ENCODE peak calls at places on chromosomes 11 and 22, in nine cellular contexts. U is SK-N-SH, Y is GM23338, D is K562, G is Panc1, W is A549, P is HCT116, F is HepG2, Q is GM12878. E is an unnamed sample.

GRCh38 chr11:848380-848931 is 5.8 kb downstream of the TSPAN4 start:
- DNase-seq in U (peak; percentile 89), Y (peak; percentile 70), D (peak; percentile 71), G (no peak), W (no peak), P (no peak), F (no peak), Q (no peak), E (no peak)

GRCh38 chr11:17986711-17987220 is 26.1 kb downstream of the SERGEF start:
- DNase-seq in U (no peak), Y (no peak), D (no peak), G (no peak), W (no peak), P (no peak), F (peak; percentile 94), Q (no peak), E (no peak)

GRCh38 chr22:30094804-30095203 is 14.5 kb downstream of the HORMAD2 start:
- DNase-seq in U (no peak), Y (peak; percentile 23), D (no peak), G (no peak), W (no peak), P (no peak), F (no peak), Q (no peak), E (no peak)

GRCh38 chr11:117221775-117222517 is 9.9 kb downstream of the PCSK7 start:
- DNase-seq in U (no peak), Y (no peak), D (no peak), G (no peak), W (no peak), P (no peak), F (no peak), Q (no peak), E (no peak)

GRCh38 chr22:24796056-24796455 is 10.0 kb upstream of the SGSM1 start:
- DNase-seq in U (no peak), Y (no peak), D (no peak), G (no peak), W (no peak), P (no peak), F (no peak), Q (no peak), E (no peak)

GRCh38 chr11:2200957-2201519 is 29.4 kb upstream of the TH start:
- DNase-seq in U (no peak), Y (no peak), D (no peak), G (no peak), W (no peak), P (no peak), F (no peak), Q (no peak), E (no peak)

GRCh38 chr11:75270896-75271415 is 30.4 kb downstream of the TPBGL start:
- DNase-seq in U (no peak), Y (peak; percentile 54), D (no peak), G (no peak), W (peak; percentile 37), P (peak; percentile 13), F (no peak), Q (no peak), E (no peak)

GRCh38 chr22:45934659-45935341 is 42.2 kb downstream of the WNT7B start:
- DNase-seq in U (peak; percentile 79), Y (no peak), D (no peak), G (peak; percentile 81), W (peak; percentile 92), P (peak; percentile 93), F (peak; percentile 27), Q (no peak), E (no peak)

GRCh38 chr11:78228467-78228866 is 39.7 kb downstream of the USP35 start:
- DNase-seq in U (peak; percentile 72), Y (peak; percentile 84), D (peak; percentile 66), G (peak; percentile 48), W (peak; percentile 60), P (peak; percentile 32), F (peak; percentile 65), Q (peak; percentile 51), E (peak; percentile 71)

GRCh38 chr11:50098186-50098725 is 65.6 kb downstream of the OR4C45 start:
- DNase-seq in U (no peak), Y (no peak), D (no peak), G (no peak), W (no peak), P (no peak), F (no peak), Q (no peak), E (no peak)

GRCh38 chr11:124081496-124081895 is 33.8 kb upstream of the VWA5A start:
- DNase-seq in U (no peak), Y (no peak), D (no peak), G (no peak), W (no peak), P (no peak), F (no peak), Q (no peak), E (no peak)

GRCh38 chr22:21457023-21457787 is 10.0 kb upstream of the TMEM191C start:
- DNase-seq in U (no peak), Y (no peak), D (no peak), G (peak; percentile 81), W (peak; percentile 83), P (no peak), F (peak; percentile 65), Q (no peak), E (peak; percentile 1)

GRCh38 chr22:45469573-45470383 is 32.9 kb upstream of the FBLN1 start:
- DNase-seq in U (no peak), Y (no peak), D (no peak), G (no peak), W (no peak), P (no peak), F (no peak), Q (no peak), E (no peak)

GRCh38 chr11:86577663-86578636 is 94.5 kb downstream of the ME3 start:
- DNase-seq in U (no peak), Y (no peak), D (no peak), G (peak; percentile 65), W (peak; percentile 86), P (peak; percentile 58), F (peak; percentile 81), Q (no peak), E (no peak)

GRCh38 chr11:83335446-83336070 is 49.4 kb upstream of the CCDC90B start:
- DNase-seq in U (no peak), Y (no peak), D (no peak), G (no peak), W (no peak), P (no peak), F (no peak), Q (no peak), E (no peak)

GRCh38 chr22:30943368-30943767 is 25.2 kb downstream of the MORC2 start:
- DNase-seq in U (no peak), Y (no peak), D (no peak), G (no peak), W (no peak), P (no peak), F (no peak), Q (no peak), E (no peak)

GRCh38 chr11:69413993-69414392 is 67.5 kb upstream of the LINC01488 start:
- DNase-seq in U (no peak), Y (no peak), D (no peak), G (no peak), W (no peak), P (no peak), F (no peak), Q (no peak), E (no peak)

GRCh38 chr11:87035976-87036583 is 1.7 kb upstream of the TMEM135 start:
- DNase-seq in U (no peak), Y (no peak), D (peak; percentile 47), G (no peak), W (no peak), P (no peak), F (no peak), Q (no peak), E (no peak)

GRCh38 chr11:101046947-101047346 is 82.7 kb downstream of the PGR start:
- DNase-seq in U (no peak), Y (no peak), D (no peak), G (no peak), W (no peak), P (no peak), F (no peak), Q (no peak), E (no peak)

GRCh38 chr11:101048479-101048878 is 81.1 kb downstream of the PGR start:
- DNase-seq in U (no peak), Y (no peak), D (no peak), G (no peak), W (no peak), P (no peak), F (no peak), Q (no peak), E (no peak)

GRCh38 chr11:101045415-101045814 is 84.2 kb downstream of the PGR start:
- DNase-seq in U (no peak), Y (no peak), D (no peak), G (no peak), W (no peak), P (no peak), F (no peak), Q (no peak), E (no peak)

GRCh38 chr11:101049813-101050212 is 79.8 kb downstream of the PGR start:
- DNase-seq in U (no peak), Y (no peak), D (no peak), G (no peak), W (no peak), P (no peak), F (no peak), Q (no peak), E (no peak)

GRCh38 chr11:101049123-101049522 is 80.5 kb downstream of the PGR start:
- DNase-seq in U (no peak), Y (peak; percentile 17), D (peak; percentile 22), G (no peak), W (no peak), P (no peak), F (no peak), Q (no peak), E (no peak)
- TF ChIP-seq REST in U (no peak), Y (no peak), D (no peak), G (no peak), W (no peak), P (no peak), F (no peak), Q (no peak), E (no peak)

GRCh38 chr11:45385844-45386243 is 99.7 kb upstream of the SYT13 start:
- DNase-seq in U (no peak), Y (no peak), D (no peak), G (no peak), W (no peak), P (no peak), F (no peak), Q (no peak), E (no peak)
- TF ChIP-seq REST in U (no peak), Y (no peak), D (no peak), G (no peak), W (no peak), P (no peak), F (no peak), Q (no peak), E (no peak)

DNA sequence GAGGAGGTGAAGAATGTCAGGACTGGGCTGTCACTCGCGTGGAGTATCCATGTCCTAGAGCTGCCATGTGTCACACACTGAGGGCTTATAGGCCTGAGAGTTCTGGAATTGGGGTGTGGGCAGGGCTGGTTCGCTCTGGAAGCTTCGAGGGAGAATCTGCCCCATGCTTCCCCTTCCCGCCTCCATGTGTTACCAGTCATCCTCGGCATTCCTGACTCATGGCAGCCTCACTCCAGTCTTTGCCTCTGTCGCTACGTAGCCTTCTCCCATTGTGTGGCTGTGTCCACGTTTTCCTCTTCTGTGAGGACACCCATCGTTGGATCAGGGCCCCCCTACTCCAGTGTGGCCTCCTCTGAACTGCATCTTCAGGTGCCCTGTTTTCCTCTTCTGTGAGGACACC is 301.2 kb downstream of the TBC1D22A start:
- DNase-seq in U (no peak), Y (no peak), D (no peak), G (no peak), W (no peak), P (no peak), F (no peak), Q (no peak), E (no peak)
- TF ChIP-seq REST in U (no peak), Y (no peak), D (no peak), G (no peak), W (no peak), P (no peak), F (no peak), Q (no peak), E (no peak)

GRCh38 chr22:44317163-44317455 is 4.4 kb upstream of the SHISAL1 start:
- DNase-seq in U (no peak), Y (no peak), D (no peak), G (no peak), W (no peak), P (no peak), F (no peak), Q (no peak), E (no peak)
- TF ChIP-seq REST in U (no peak), Y (no peak), D (no peak), G (no peak), W (no peak), P (no peak), F (no peak), Q (no peak), E (no peak)